ENCODE peak calls at places on chromosomes 5 and 9, in four cellular contexts. W is HEK293T, T is GM12878, I is K562. O is an unnamed sample.

GRCh38 chr9:92668746-92669526 is 995 bp downstream of the IPPK start:
- DNase-seq in W (peak), T (no peak), I (peak), O (peak)

GRCh38 chr9:129273941-129274709 is 96.1 kb upstream of the IER5L start:
- DNase-seq in T (no peak), W (no peak), I (no peak), O (no peak)

GRCh38 chr9:33297455-33297854 is 7.1 kb downstream of the NFX1 start:
- DNase-seq in W (no peak), I (no peak), T (peak), O (no peak)

GRCh38 chr9:115717711-115718173 is 435.8 kb upstream of the PAPPA start:
- DNase-seq in I (no peak), W (no peak), T (no peak), O (no peak)

GRCh38 chr5:127876384-127876783 is 173.2 kb downstream of the CCDC192 start:
- DNase-seq in T (no peak), W (no peak), I (no peak), O (no peak)

GRCh38 chr9:134670042-134670525 is 28.5 kb downstream of the COL5A1 start:
- DNase-seq in T (no peak), I (no peak), W (no peak), O (no peak)

GRCh38 chr5:111781200-111781599 is 24.2 kb upstream of the NREP start:
- DNase-seq in T (no peak), W (no peak), I (no peak), O (no peak)

GRCh38 chr9:93178851-93179786 is 4.8 kb upstream of the WNK2 start:
- DNase-seq in W (no peak), T (no peak), I (no peak), O (no peak)

GRCh38 chr5:53243403-53243802 is 133.8 kb upstream of the MOCS2 start:
- DNase-seq in I (peak), W (no peak), T (no peak), O (no peak)

GRCh38 chr9:135301271-135302263 is 178.0 kb upstream of the PPP1R26 start:
- DNase-seq in W (no peak), T (no peak), I (no peak), O (no peak)

GRCh38 chr5:61010759-61011460 is 65.9 kb downstream of the NDUFAF2 start:
- DNase-seq in W (peak), I (peak), T (no peak), O (peak)

GRCh38 chr5:17229308-17229707 is 11.9 kb downstream of the BASP1 start:
- DNase-seq in I (no peak), W (no peak), T (no peak), O (no peak)

GRCh38 chr5:143886621-143887301 is 74.8 kb downstream of the HMHB1 start:
- DNase-seq in W (no peak), I (no peak), T (no peak), O (no peak)

GRCh38 chr5:108101105-108101504 is 280.8 kb downstream of the FBXL17 start:
- DNase-seq in I (no peak), W (no peak), T (no peak), O (no peak)

GRCh38 chr9:77981332-77981731 is 50.3 kb downstream of the GNAQ start:
- DNase-seq in T (no peak), W (peak), I (no peak), O (no peak)

GRCh38 chr5:102582706-102583105 is 83.9 kb upstream of the SLCO6A1 start:
- DNase-seq in W (no peak), T (no peak), I (no peak), O (no peak)

GRCh38 chr9:111896942-111897830 is 572 bp downstream of the UGCG start:
- DNase-seq in T (no peak), W (peak), I (peak), O (peak)

GRCh38 chr9:83432104-83432627 is 106.0 kb downstream of the FRMD3 start:
- DNase-seq in W (no peak), I (no peak), T (no peak), O (peak)

GRCh38 chr5:55994502-55994997 is at the start of gene IL6ST:
- DNase-seq in I (no peak), T (no peak), W (peak), O (peak)

GRCh38 chr5:149277821-149278220 is 6.2 kb downstream of the AFAP1L1 start:
- DNase-seq in T (no peak), I (no peak), W (no peak), O (no peak)

GRCh38 chr5:84729326-84729725 is 344.6 kb upstream of the EDIL3 start:
- DNase-seq in W (no peak), T (no peak), I (no peak), O (no peak)

GRCh38 chr9:83294816-83295215 is 231.9 kb upstream of the RASEF start:
- DNase-seq in T (no peak), I (no peak), W (no peak), O (no peak)

GRCh38 chr5:151406322-151406947 is 41.0 kb upstream of the SLC36A1 start:
- DNase-seq in W (peak), I (peak), T (no peak), O (peak)

GRCh38 chr5:180557201-180557809 is 34.0 kb downstream of the SCGB3A1 start:
- DNase-seq in T (no peak), W (no peak), I (no peak), O (no peak)

GRCh38 chr9:137278913-137279711 is 1.6 kb downstream of the TOR4A start:
- DNase-seq in I (no peak), W (no peak), T (no peak), O (no peak)

GRCh38 chr9:19922476-19923118 is 133.8 kb upstream of the SLC24A2 start:
- DNase-seq in I (no peak), W (peak), T (no peak), O (peak)

GRCh38 chr9:88747768-88748167 is 212.8 kb downstream of the NXNL2 start:
- DNase-seq in I (peak), T (no peak), W (peak), O (no peak)

GRCh38 chr9:105647595-105648349 is 14.5 kb upstream of the TAL2 start:
- DNase-seq in I (peak), T (no peak), W (no peak), O (no peak)

GRCh38 chr5:156851880-156852279 is 1.8 kb downstream of the PPP1R2B start:
- DNase-seq in W (no peak), I (no peak), T (no peak), O (no peak)

GRCh38 chr5:147534172-147534951 is 24.5 kb upstream of the DPYSL3 start:
- DNase-seq in T (no peak), I (no peak), W (no peak), O (no peak)

GRCh38 chr9:14526504-14526903 is 166.7 kb downstream of the ZDHHC21 start:
- DNase-seq in I (no peak), W (no peak), T (no peak), O (no peak)

GRCh38 chr9:72442212-72442607 is 77.2 kb upstream of the ZFAND5 start:
- DNase-seq in T (no peak), I (no peak), W (no peak), O (peak)

GRCh38 chr5:79689541-79690466 is at the start of gene CMYA5:
- DNase-seq in T (no peak), I (no peak), W (no peak), O (no peak)
- TF ChIP-seq FOXK2 in T (no peak), I (no peak), W (no peak), O (no peak)

GRCh38 chr5:3010301-3010952 is 258.9 kb upstream of the IRX2 start:
- DNase-seq in I (no peak), W (no peak), T (no peak), O (no peak)
- TF ChIP-seq FOXK2 in I (no peak), W (no peak), T (no peak), O (no peak)

GRCh38 chr5:15702102-15702501 is 202.1 kb downstream of the FBXL7 start:
- DNase-seq in T (no peak), I (no peak), W (no peak), O (peak)
- TF ChIP-seq FOXK2 in T (no peak), I (no peak), W (no peak), O (no peak)

DNA sequence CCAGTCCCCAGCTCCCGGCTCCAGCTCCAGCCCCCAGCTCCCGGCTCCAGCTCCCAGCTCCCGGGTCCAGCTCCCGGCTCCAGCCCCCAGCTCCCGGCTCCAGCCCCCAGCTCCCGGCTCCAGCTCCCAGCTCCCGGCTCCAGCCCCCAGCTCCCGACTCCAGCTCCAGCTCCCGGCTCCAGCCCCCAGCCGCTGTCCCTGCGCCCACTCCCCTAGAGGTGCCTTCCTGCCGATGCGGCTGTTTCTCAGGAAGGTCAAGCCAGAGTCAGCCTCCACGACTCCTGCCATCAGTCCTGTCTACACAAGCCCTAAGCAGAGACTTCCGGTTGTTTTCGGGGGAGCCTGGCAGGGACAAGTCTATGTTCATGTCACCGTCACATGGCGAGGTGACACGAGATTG is 74.8 kb downstream of the ZNF354C start:
- DNase-seq in T (no peak), I (no peak), W (no peak), O (no peak)
- TF ChIP-seq FOXK2 in T (no peak), I (no peak), W (no peak), O (no peak)

GRCh38 chr5:93057311-93057710 is 523.7 kb downstream of the NR2F1-AS1 start:
- DNase-seq in I (no peak), T (no peak), W (no peak), O (no peak)

GRCh38 chr5:93058309-93058708 is 522.7 kb downstream of the NR2F1-AS1 start:
- DNase-seq in T (no peak), W (no peak), I (no peak), O (no peak)

DNA sequence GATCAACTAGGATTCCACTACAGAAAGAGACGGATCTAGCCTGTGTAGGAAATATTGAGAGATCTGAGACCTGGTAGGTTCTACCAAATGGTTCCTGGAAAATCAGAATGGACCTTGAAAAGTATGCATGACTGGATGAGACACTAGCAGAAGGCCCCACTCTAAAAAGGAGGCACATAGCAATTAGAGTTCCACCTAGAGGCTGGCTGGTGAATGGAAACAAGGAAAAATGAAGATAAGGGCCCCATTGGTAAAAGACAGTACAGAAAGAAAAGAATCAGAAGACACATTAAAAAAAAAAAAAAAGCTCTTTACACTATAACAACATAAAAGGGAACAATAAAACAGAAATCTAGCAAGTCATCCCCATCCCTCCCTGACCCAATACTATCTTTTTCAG is 518.5 kb downstream of the NR2F1-AS1 start:
- DNase-seq in I (no peak), W (peak), T (no peak), O (no peak)
- TF ChIP-seq FOXK2 in I (no peak), W (no peak), T (no peak), O (no peak)